ENCODE peak calls at places on chromosomes 4 and X, in four cellular contexts. M is K562, U is HepG2, K is GM12878. F is an unnamed sample.

GRCh38 chr4:38466401-38466800 is 197.6 kb upstream of the KLF3 start:
- DNase-seq in M (peak), U (no peak), K (no peak), F (no peak)

GRCh38 chrX:56802921-56803848 is 74.1 kb downstream of the NBDY start:
- DNase-seq in M (peak), U (peak), K (peak), F (peak)

GRCh38 chr4:189090174-189090814 is 850.4 kb upstream of the FRG1 start:
- DNase-seq in M (no peak), U (peak), K (no peak), F (no peak)

GRCh38 chrX:129679856-129680255 is 25.1 kb upstream of the APLN start:
- DNase-seq in M (no peak), U (no peak), K (no peak), F (no peak)

GRCh38 chr4:6109842-6110560 is 90.3 kb downstream of the JAKMIP1 start:
- DNase-seq in M (no peak), U (peak), K (no peak), F (no peak)

GRCh38 chr4:21901831-21902230 is 46.7 kb downstream of the KCNIP4 start:
- DNase-seq in M (no peak), U (no peak), K (no peak), F (no peak)

GRCh38 chrX:47285762-47286320 is 53.0 kb downstream of the USP11 start:
- DNase-seq in M (no peak), U (no peak), K (no peak), F (no peak)

GRCh38 chr4:164572877-164573279 is 181.1 kb upstream of the SMIM31 start:
- DNase-seq in M (no peak), U (no peak), K (no peak), F (no peak)

GRCh38 chr4:101018836-101019235 is 328.5 kb downstream of the PPP3CA start:
- DNase-seq in M (no peak), U (no peak), K (peak), F (no peak)

GRCh38 chr4:123488916-123489315 is 92.3 kb downstream of the SPRY1 start:
- DNase-seq in M (peak), U (peak), K (peak), F (no peak)

GRCh38 chrX:41718481-41719245 is 5.3 kb upstream of the GPR82 start:
- DNase-seq in M (no peak), U (peak), K (no peak), F (no peak)

GRCh38 chr4:142194905-142195304 is 558.5 kb downstream of the IL15 start:
- DNase-seq in M (no peak), U (no peak), K (no peak), F (no peak)

GRCh38 chr4:98745372-98745771 is 87.0 kb upstream of the TSPAN5 start:
- DNase-seq in M (peak), U (peak), K (no peak), F (no peak)

GRCh38 chrX:7083021-7083420 is 64.5 kb upstream of the STS start:
- DNase-seq in M (no peak), U (no peak), K (no peak), F (no peak)

GRCh38 chrX:123755107-123755506 is 22.3 kb upstream of the THOC2 start:
- DNase-seq in M (no peak), U (no peak), K (no peak), F (peak)

GRCh38 chr4:179116011-179116410 is 1673.8 kb upstream of the AGA start:
- DNase-seq in M (no peak), U (no peak), K (no peak), F (no peak)

GRCh38 chr4:1834047-1834769 is 21.7 kb downstream of the LETM1 start:
- DNase-seq in M (no peak), U (no peak), K (peak), F (no peak)

GRCh38 chr4:100981447-100982204 is 365.7 kb downstream of the PPP3CA start:
- DNase-seq in M (no peak), U (no peak), K (no peak), F (no peak)

GRCh38 chrX:19566359-19567141 is 51.2 kb upstream of the MAP3K15 start:
- DNase-seq in M (no peak), U (peak), K (peak), F (peak)

GRCh38 chrX:46386511-46386910 is 158.7 kb downstream of the ZNF674 start:
- DNase-seq in M (no peak), U (no peak), K (no peak), F (no peak)

GRCh38 chr4:27154706-27155105 is 294.1 kb downstream of the STIM2 start:
- DNase-seq in M (no peak), U (no peak), K (no peak), F (no peak)

GRCh38 chr4:184816962-184817361 is 8.8 kb downstream of the ACSL1 start:
- DNase-seq in M (no peak), U (no peak), K (no peak), F (no peak)

GRCh38 chr4:2797545-2798305 is 4.8 kb downstream of the SH3BP2 start:
- DNase-seq in M (no peak), U (no peak), K (no peak), F (no peak)

GRCh38 chr4:87559090-87559837 is 30.1 kb upstream of the SPARCL1 start:
- DNase-seq in M (no peak), U (no peak), K (peak), F (no peak)

GRCh38 chr4:3701271-3702083 is 64.7 kb upstream of the ADRA2C start:
- DNase-seq in M (no peak), U (no peak), K (no peak), F (no peak)

GRCh38 chr4:110032603-110033002 is 119.9 kb downstream of the EGF start:
- DNase-seq in M (no peak), U (no peak), K (no peak), F (no peak)

GRCh38 chr4:57249083-57249482 is 138.9 kb upstream of the IGFBP7 start:
- DNase-seq in M (no peak), U (no peak), K (no peak), F (no peak)

GRCh38 chrX:13226214-13226613 is 93.6 kb downstream of the ATXN3L start:
- DNase-seq in M (no peak), U (no peak), K (no peak), F (no peak)

GRCh38 chrX:74248889-74249288 is 55.1 kb upstream of the ZCCHC13 start:
- DNase-seq in M (no peak), U (no peak), K (no peak), F (peak)

GRCh38 chr4:6224725-6225124 is 24.4 kb upstream of the JAKMIP1 start:
- DNase-seq in M (no peak), U (no peak), K (no peak), F (no peak)

GRCh38 chrX:17689971-17690409 is 47.3 kb upstream of the SCML1 start:
- DNase-seq in M (peak), U (peak), K (peak), F (peak)

GRCh38 chrX:149877636-149878035 is 3.3 kb upstream of the MAGEA8 start:
- DNase-seq in M (no peak), U (no peak), K (no peak), F (no peak)

DNA sequence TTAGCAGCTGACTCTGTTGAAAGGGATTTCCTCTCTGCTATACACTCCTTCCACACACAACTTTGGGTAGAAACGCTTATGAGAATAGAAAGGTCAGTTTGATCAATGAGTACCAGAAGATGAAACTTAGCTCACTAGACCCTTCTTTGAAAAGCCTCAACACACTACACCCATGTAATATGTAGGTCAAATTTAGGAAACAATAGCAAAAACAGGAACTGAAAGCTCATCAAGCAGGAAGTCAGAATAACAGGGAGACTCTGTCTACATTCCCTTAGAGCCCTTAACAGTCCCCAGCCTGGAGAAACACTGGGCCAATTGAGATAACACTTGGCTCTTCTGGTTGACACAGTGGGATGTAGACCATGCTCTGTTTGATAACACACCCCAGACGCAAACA is 30.7 kb downstream of the SRPX2 start:
- DNase-seq in M (peak), U (no peak), K (no peak), F (no peak)
- H3K27ac ChIP-seq in M (no peak), U (no peak), K (no peak), F (peak)

DNA sequence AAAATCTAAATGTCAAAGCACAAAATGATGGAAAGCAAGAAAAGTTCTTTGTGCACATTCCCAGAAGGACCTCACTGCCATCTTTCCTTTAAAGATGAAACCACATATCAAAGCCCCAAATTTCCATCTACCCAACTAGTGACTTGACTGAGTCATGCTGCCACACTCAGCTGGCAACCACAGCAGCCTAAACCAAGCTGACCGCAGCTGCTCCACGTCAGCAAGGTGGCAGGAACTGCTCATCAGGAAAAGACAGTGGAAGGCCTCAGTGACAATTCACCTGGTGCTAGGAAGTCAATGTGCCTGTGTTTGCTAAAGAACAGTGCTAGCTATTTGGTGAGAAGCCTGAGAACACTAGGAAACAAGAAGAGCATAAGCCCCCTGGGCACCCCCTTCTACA is 26.1 kb downstream of the ACOX3 start:
- DNase-seq in M (no peak), U (no peak), K (no peak), F (no peak)
- TF ChIP-seq MYC in M (no peak), U (no peak), K (no peak), F (no peak)

GRCh38 chr4:186651624-186652023 is 72.0 kb downstream of the FAT1 start:
- DNase-seq in M (no peak), U (no peak), K (no peak), F (peak)
- H2AFZ ChIP-seq in M (no peak), U (no peak), K (no peak), F (no peak)

DNA sequence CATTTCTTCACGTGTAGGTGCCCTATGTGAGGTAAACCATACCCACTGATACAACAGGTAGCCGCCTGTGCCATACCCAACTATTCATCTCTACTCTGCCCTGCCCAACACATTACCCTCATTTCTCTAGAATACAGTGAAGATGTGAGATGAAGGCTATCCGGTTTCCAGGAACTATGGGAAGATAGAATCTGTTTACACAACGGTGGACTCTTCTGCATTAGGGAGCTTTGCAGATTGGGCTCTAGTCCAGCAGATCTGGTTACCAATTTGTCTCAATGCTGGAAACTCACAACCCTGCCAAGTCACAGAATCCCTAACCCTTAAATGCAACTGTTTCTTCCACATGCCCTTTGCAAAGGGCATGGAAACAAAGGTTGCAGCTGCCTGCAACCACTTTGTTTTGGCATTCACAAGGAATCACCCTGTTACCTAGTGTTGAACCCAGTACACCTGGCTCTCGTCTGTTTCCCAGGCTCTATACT is 6.4 kb upstream of the SLAIN2 start:
- DNase-seq in M (peak), U (no peak), K (no peak), F (no peak)
- H3K27ac ChIP-seq in M (peak), U (no peak), K (no peak), F (no peak)